ENCODE peak calls at places on chromosomes 11 and 22, in six cellular contexts. O is NCI-H1105 treated with DMSO at 0.1 percent for 48 hours; L is endothelial cell of umbilical vein; H is NCI-H1417; F is nephron progenitor cell; U is activated T-helper 1 cell treated with anti-CD3 and anti-CD28 coated beads, Interleukin-12 subunit alpha, Interleukin-12 subunit beta, Interleukin-2, Interleukin-4 antibody, amounts not matched to agents 30 ng/mL and 10 ng/mL and 1 ng/mL, durations not matched to agents 14 hours and 24 hours and 36 hours. Q is an unnamed sample.

GRCh38 chr11:65382036-65382803 is at the start of gene SLC25A45:
- DNase-seq in O (peak; percentile 97), L (peak; percentile 99), H (peak; percentile 99), F (peak; percentile 78), U (peak; percentile 87), Q (peak; percentile 98)

GRCh38 chr22:27045103-27045940 is 387.9 kb downstream of the MIAT start:
- DNase-seq in O (peak; percentile 4), L (peak; percentile 28), H (no peak), F (no peak), U (no peak), Q (no peak)

GRCh38 chr11:10991372-10991771 is 133.5 kb upstream of the ZBED5 start:
- DNase-seq in O (no peak), L (no peak), H (no peak), F (no peak), U (no peak), Q (no peak)

GRCh38 chr11:127345819-127346459 is 345.4 kb upstream of the KIRREL3 start:
- DNase-seq in O (peak; percentile 56), L (no peak), H (peak; percentile 38), F (peak; percentile 51), U (no peak), Q (no peak)

GRCh38 chr22:28801845-28802594 is 1.7 kb upstream of the XBP1 start:
- DNase-seq in O (no peak), L (peak; percentile 21), H (no peak), F (no peak), U (no peak), Q (peak; percentile 39)

GRCh38 chr11:125494987-125495725 is 909 bp downstream of the FEZ1 start:
- DNase-seq in O (no peak), L (peak; percentile 61), H (peak; percentile 39), F (peak; percentile 68), U (no peak), Q (peak; percentile 35)

GRCh38 chr11:55655096-55655495 is 6.9 kb upstream of the OR4C6 start:
- DNase-seq in O (no peak), L (no peak), H (no peak), F (no peak), U (no peak), Q (no peak)

GRCh38 chr11:71500601-71501021 is 26.5 kb upstream of the KRTAP5-7 start:
- DNase-seq in O (no peak), L (no peak), H (no peak), F (no peak), U (no peak), Q (no peak)

GRCh38 chr22:46004105-46004866 is 27.3 kb upstream of the WNT7B start:
- DNase-seq in O (no peak), L (no peak), H (no peak), F (no peak), U (no peak), Q (no peak)

GRCh38 chr11:72441647-72442267 is 7.4 kb upstream of the CLPB start:
- DNase-seq in O (no peak), L (peak; percentile 72), H (no peak), F (no peak), U (no peak), Q (no peak)

GRCh38 chr11:75583710-75584658 is 21.9 kb downstream of the SERPINH1 start:
- DNase-seq in O (peak; percentile 55), L (peak; percentile 70), H (peak; percentile 85), F (peak; percentile 56), U (no peak), Q (peak; percentile 84)

GRCh38 chr11:9565822-9566560 is 7.5 kb upstream of the WEE1 start:
- DNase-seq in O (no peak), L (peak; percentile 99), H (peak; percentile 64), F (no peak), U (peak; percentile 67), Q (peak; percentile 90)

GRCh38 chr22:50695421-50696250 is 23.0 kb downstream of the SHANK3 start:
- DNase-seq in O (peak; percentile 78), L (no peak), H (no peak), F (no peak), U (no peak), Q (no peak)

GRCh38 chr22:44229331-44229730 is 48.6 kb downstream of the PARVG start:
- DNase-seq in O (no peak), L (no peak), H (no peak), F (no peak), U (no peak), Q (no peak)

GRCh38 chr11:31987118-31988005 is 103.5 kb upstream of the RCN1 start:
- DNase-seq in O (no peak), L (no peak), H (peak; percentile 48), F (peak; percentile 73), U (no peak), Q (no peak)

GRCh38 chr22:42976131-42976530 is 38.8 kb downstream of the PACSIN2 start:
- DNase-seq in O (no peak), L (no peak), H (no peak), F (no peak), U (no peak), Q (no peak)

GRCh38 chr11:124277809-124278208 is 21.6 kb downstream of the OR8G5 start:
- DNase-seq in O (no peak), L (no peak), H (peak; percentile 18), F (no peak), U (no peak), Q (no peak)